ENCODE peak calls at places on chromosome 3, in eight cellular contexts. L, R, J, S, Q, K, Y and A are unnamed samples.

GRCh38 chr3:147604136-147604535 is 195.0 kb downstream of the ZIC1 start:
- DNase-seq in L (no peak), R (no peak), J (no peak), S (no peak), Q (no peak), K (no peak), Y (no peak), A (no peak)

GRCh38 chr3:42700366-42701288 is 2.0 kb downstream of the HHATL start:
- DNase-seq in L (no peak), R (no peak), J (no peak), S (no peak), Q (no peak), K (no peak), Y (peak), A (no peak)

GRCh38 chr3:133573054-133573628 is 345 bp upstream of the CDV3 start:
- DNase-seq in L (peak), R (peak), J (peak), S (peak), Q (peak), K (peak), Y (peak), A (no peak)

GRCh38 chr3:135159848-135160247 is 364.8 kb downstream of the EPHB1 start:
- DNase-seq in L (no peak), R (no peak), J (no peak), S (no peak), Q (no peak), K (no peak), Y (no peak), A (no peak)

GRCh38 chr3:143847787-143848631 is at the start of gene SLC9A9:
- DNase-seq in L (peak), R (peak), J (peak), S (peak), Q (no peak), K (no peak), Y (no peak), A (peak)

GRCh38 chr3:116005404-116005803 is 382.1 kb downstream of the GAP43 start:
- DNase-seq in L (no peak), R (peak), J (no peak), S (peak), Q (no peak), K (no peak), Y (peak), A (no peak)

GRCh38 chr3:194167873-194168272 is 31.9 kb downstream of the HES1 start:
- DNase-seq in L (no peak), R (no peak), J (no peak), S (no peak), Q (no peak), K (no peak), Y (no peak), A (no peak)

GRCh38 chr3:169232863-169233262 is 430.6 kb downstream of the MECOM start:
- DNase-seq in L (no peak), R (no peak), J (no peak), S (no peak), Q (no peak), K (no peak), Y (no peak), A (no peak)

GRCh38 chr3:105829879-105830622 is 38.8 kb downstream of the CBLB start:
- DNase-seq in L (no peak), R (no peak), J (no peak), S (peak), Q (no peak), K (no peak), Y (no peak), A (no peak)

GRCh38 chr3:182795383-182795782 is 2.1 kb downstream of the ATP11B start:
- DNase-seq in L (no peak), R (no peak), J (peak), S (peak), Q (no peak), K (peak), Y (no peak), A (no peak)

GRCh38 chr3:131349454-131349853 is 32.1 kb upstream of the NUDT16 start:
- DNase-seq in L (no peak), R (peak), J (no peak), S (no peak), Q (no peak), K (no peak), Y (no peak), A (no peak)

GRCh38 chr3:52268036-52268435 is 10.4 kb downstream of the WDR82 start:
- DNase-seq in L (no peak), R (no peak), J (no peak), S (peak), Q (no peak), K (no peak), Y (no peak), A (no peak)

GRCh38 chr3:188202358-188203138 is 48.6 kb downstream of the LPP start:
- DNase-seq in L (peak), R (no peak), J (no peak), S (no peak), Q (no peak), K (no peak), Y (no peak), A (no peak)

GRCh38 chr3:99669879-99670555 is 31.6 kb downstream of the COL8A1 start:
- DNase-seq in L (no peak), R (no peak), J (no peak), S (peak), Q (no peak), K (no peak), Y (no peak), A (no peak)

GRCh38 chr3:94494992-94495391 is 432.1 kb downstream of the NSUN3 start:
- DNase-seq in L (no peak), R (no peak), J (no peak), S (no peak), Q (no peak), K (no peak), Y (no peak), A (no peak)

GRCh38 chr3:52530918-52531635 is 2.6 kb downstream of the NT5DC2 start:
- DNase-seq in L (no peak), R (no peak), J (no peak), S (no peak), Q (no peak), K (no peak), Y (no peak), A (no peak)

GRCh38 chr3:134430950-134431445 is 54.8 kb downstream of the ANAPC13 start:
- DNase-seq in L (no peak), R (no peak), J (no peak), S (no peak), Q (no peak), K (no peak), Y (no peak), A (no peak)

GRCh38 chr3:141860086-141860669 is 16.3 kb upstream of the ATP1B3 start:
- DNase-seq in L (no peak), R (no peak), J (no peak), S (no peak), Q (no peak), K (no peak), Y (no peak), A (no peak)

GRCh38 chr3:118884748-118885206 is 149.9 kb downstream of the IGSF11 start:
- DNase-seq in L (peak), R (peak), J (peak), S (peak), Q (no peak), K (peak), Y (peak), A (peak)

GRCh38 chr3:56125358-56126005 is 342.8 kb downstream of the ERC2 start:
- DNase-seq in L (peak), R (no peak), J (no peak), S (peak), Q (peak), K (no peak), Y (no peak), A (no peak)

GRCh38 chr3:60774617-60775016 is 476.6 kb downstream of the FHIT start:
- DNase-seq in L (no peak), R (no peak), J (no peak), S (peak), Q (no peak), K (no peak), Y (no peak), A (no peak)

GRCh38 chr3:85041562-85042055 is 82.8 kb downstream of the CADM2 start:
- DNase-seq in L (no peak), R (no peak), J (no peak), S (no peak), Q (no peak), K (no peak), Y (no peak), A (no peak)

GRCh38 chr3:242986-243706 is 46.6 kb downstream of the CHL1 start:
- DNase-seq in L (no peak), R (no peak), J (no peak), S (peak), Q (no peak), K (no peak), Y (no peak), A (no peak)

GRCh38 chr3:38964646-38965045 is 87.1 kb downstream of the SCN11A start:
- DNase-seq in L (no peak), R (no peak), J (no peak), S (no peak), Q (no peak), K (no peak), Y (no peak), A (no peak)

GRCh38 chr3:36493051-36493450 is 112.7 kb downstream of the STAC start:
- DNase-seq in L (no peak), R (no peak), J (no peak), S (no peak), Q (no peak), K (no peak), Y (no peak), A (no peak)

GRCh38 chr3:33915796-33916589 is 117.6 kb downstream of the PDCD6IP start:
- DNase-seq in L (peak), R (peak), J (no peak), S (peak), Q (no peak), K (no peak), Y (no peak), A (peak)

GRCh38 chr3:5058463-5058862 is 63.6 kb upstream of the ARL8B start:
- DNase-seq in L (no peak), R (no peak), J (no peak), S (peak), Q (no peak), K (no peak), Y (no peak), A (no peak)

GRCh38 chr3:138384971-138385370 is 36.6 kb downstream of the MRAS start:
- DNase-seq in L (no peak), R (no peak), J (no peak), S (no peak), Q (no peak), K (no peak), Y (no peak), A (no peak)
- H3K27ac ChIP-seq in L (no peak), R (no peak), J (no peak), S (no peak), Q (peak), K (no peak), Y (no peak), A (peak)

DNA sequence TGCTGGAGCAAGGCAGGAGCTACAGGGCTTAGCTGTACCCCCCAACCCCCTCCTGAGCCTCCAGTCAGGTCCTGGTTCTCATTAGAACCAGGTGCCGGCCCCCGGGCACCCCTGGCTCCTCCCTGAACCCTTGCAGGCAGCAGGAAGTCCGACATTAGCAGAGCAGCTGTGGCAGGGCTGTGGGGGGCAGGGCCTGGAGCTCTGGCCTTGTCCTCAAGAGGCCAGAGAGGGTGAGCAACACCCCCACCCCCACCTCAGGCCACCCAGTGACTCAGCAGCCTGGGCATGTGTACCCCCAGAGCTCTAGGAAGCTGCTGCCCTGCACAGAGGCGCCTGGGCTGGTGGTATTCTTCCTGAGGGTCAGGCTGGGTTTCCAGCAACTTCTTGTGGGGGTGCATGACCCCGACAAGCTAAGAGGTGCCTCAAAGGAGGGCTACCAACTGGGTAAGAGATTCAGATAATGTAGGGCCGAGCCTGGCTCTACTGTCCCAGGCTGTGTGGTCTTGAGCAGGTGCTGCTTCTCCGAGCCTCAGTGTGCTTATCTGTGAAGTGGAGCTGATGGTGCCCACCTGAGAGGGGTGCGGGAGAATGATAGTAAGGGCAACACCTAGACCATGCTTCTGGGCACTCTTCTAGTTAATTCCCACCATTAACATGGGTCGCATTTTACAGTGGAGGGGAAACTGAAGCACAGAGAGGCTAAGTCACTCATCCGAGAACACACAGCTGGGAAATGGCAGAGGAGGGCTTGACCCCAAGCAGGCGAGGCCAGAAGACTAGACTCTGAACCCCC is 16.0 kb downstream of the H1-8 start:
- DNase-seq in L (no peak), R (peak), J (no peak), S (no peak), Q (no peak), K (no peak), Y (peak), A (no peak)
- H3K27ac ChIP-seq in L (no peak), R (no peak), J (no peak), S (no peak), Q (peak), K (no peak), Y (peak), A (no peak)

DNA sequence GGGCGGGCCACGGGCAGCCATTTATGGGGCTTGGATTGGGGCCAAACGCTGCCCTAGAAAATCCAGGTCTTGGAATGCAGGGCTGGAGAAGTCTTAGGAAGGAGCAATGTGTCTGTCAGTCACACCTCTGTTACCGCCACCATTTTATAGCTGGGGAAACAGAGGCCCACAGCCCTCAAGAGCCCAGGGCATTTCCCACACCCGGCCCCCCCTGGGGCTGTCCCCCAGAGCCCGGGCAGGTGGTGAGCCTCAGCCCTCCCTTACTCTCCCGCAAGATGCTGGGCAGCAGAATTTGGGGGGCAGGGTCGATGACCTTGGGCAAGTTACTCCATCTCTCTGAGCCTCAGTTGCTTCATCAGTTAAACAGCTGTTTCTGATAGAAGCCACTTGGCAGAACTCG is 508.2 kb downstream of the SHQ1 start:
- DNase-seq in L (no peak), R (no peak), J (no peak), S (no peak), Q (no peak), K (no peak), Y (no peak), A (no peak)
- H3K27ac ChIP-seq in L (no peak), R (no peak), J (no peak), S (no peak), Q (peak), K (no peak), Y (no peak), A (no peak)

GRCh38 chr3:46690798-46691197 is 2.7 kb downstream of the ALS2CL start:
- DNase-seq in L (no peak), R (peak), J (peak), S (peak), Q (peak), K (no peak), Y (no peak), A (no peak)
- H3K27ac ChIP-seq in L (no peak), R (peak), J (peak), S (no peak), Q (no peak), K (no peak), Y (no peak), A (no peak)

GRCh38 chr3:187102073-187102634 is 37.1 kb downstream of the RPL39L start:
- DNase-seq in L (no peak), R (peak), J (no peak), S (no peak), Q (no peak), K (no peak), Y (no peak), A (no peak)
- H3K27ac ChIP-seq in L (no peak), R (peak), J (peak), S (no peak), Q (peak), K (no peak), Y (peak), A (peak)

DNA sequence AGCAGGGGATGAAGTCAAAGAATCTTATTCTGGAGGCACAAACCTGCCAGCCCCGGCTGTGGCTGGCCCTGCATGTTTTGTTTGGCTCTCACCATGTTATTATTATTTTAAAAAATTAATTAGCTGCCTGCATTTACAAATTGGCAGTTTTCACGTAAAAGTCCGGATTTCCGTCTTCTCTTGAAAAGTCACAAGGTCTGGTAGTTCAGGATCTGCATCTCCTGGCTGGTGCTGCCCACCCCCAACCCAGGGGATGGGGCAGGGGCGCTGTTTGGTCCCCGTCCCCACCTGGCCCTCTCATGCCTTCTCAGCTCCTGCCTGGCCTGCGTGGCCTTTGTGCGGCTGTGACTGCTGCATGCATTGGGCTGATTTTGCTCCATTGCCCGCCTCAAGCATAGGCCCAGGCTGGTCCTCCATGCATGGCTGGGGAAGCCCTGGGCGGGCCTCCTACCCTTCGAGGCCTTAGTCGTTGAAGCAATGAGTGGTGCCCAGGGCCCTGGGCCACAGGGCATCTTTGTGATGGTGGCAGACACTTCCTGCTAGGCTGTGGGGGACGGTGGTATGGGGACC is 2.0 kb downstream of the FBLN2 start:
- DNase-seq in L (no peak), R (no peak), J (no peak), S (no peak), Q (no peak), K (no peak), Y (no peak), A (no peak)
- H3K27ac ChIP-seq in L (no peak), R (no peak), J (no peak), S (no peak), Q (no peak), K (no peak), Y (no peak), A (no peak)